ENCODE peak calls at places on chromosomes 11 and 22, in nine cellular contexts. O, R, T, W, D, K, F, J and L are unnamed samples. For H3K9me3 and H3K4me1, the result is how much of the 10 kb centered on the place peaks cover.

GRCh38 chr11:22392561-22392960 is 54.4 kb downstream of the SLC17A6 start:
- DNase-seq in T (no peak), W (no peak), R (no peak), D (no peak), K (no peak), O (no peak), J (no peak), F (no peak), L (no peak)

GRCh38 chr11:119423459-119424254 is 685 bp upstream of the THY1 start:
- DNase-seq in F (no peak), D (peak), J (no peak), O (no peak), T (no peak), R (no peak), W (no peak), K (no peak), L (no peak)

GRCh38 chr11:55054723-55055122 is 207.2 kb upstream of the TRIM48 start:
- DNase-seq in K (no peak), T (no peak), J (no peak), F (no peak), D (no peak), W (no peak), O (no peak), R (no peak), L (no peak)

GRCh38 chr11:121067453-121067852 is 33.6 kb upstream of the TECTA start:
- DNase-seq in R (no peak), J (peak), D (peak), F (no peak), O (no peak), W (no peak), T (peak), K (no peak), L (no peak)

GRCh38 chr11:122230387-122230760 is 114.4 kb upstream of the BLID start:
- DNase-seq in D (peak), F (no peak), O (no peak), K (no peak), J (no peak), R (no peak), T (no peak), W (no peak), L (no peak)

GRCh38 chr11:304915-305833 is 2.4 kb upstream of the IFITM2 start:
- DNase-seq in K (no peak), J (peak), D (peak), R (peak), T (peak), W (peak), O (peak), F (peak), L (peak)

GRCh38 chr22:18984564-18984963 is 48.5 kb upstream of the PRODH start:
- DNase-seq in J (no peak), W (no peak), K (no peak), D (no peak), R (no peak), O (no peak), T (no peak), F (no peak), L (no peak)

GRCh38 chr22:40401981-40402406 is 31.6 kb downstream of the SGSM3 start:
- DNase-seq in J (no peak), D (no peak), R (peak), W (no peak), O (no peak), K (no peak), T (no peak), F (no peak), L (no peak)

GRCh38 chr22:32080904-32081303 is 37.8 kb downstream of the SLC5A1 start:
- DNase-seq in K (peak), F (no peak), R (peak), T (peak), D (peak), J (peak), W (peak), O (peak), L (no peak)

GRCh38 chr11:17873571-17873970 is 139.0 kb downstream of the KCNC1 start:
- DNase-seq in W (no peak), K (no peak), O (no peak), R (no peak), T (no peak), J (no peak), F (no peak), D (no peak), L (no peak)

GRCh38 chr11:114736806-114737205 is 58.5 kb downstream of the NXPE2 start:
- DNase-seq in D (no peak), O (no peak), T (no peak), K (no peak), R (no peak), F (no peak), W (no peak), J (no peak), L (no peak)
- H3K9me3 ChIP-seq in D (under half), O (under half), T (under half), K (under half), R (under half), F (under half), W (under half), J (under half), L (under half)

GRCh38 chr11:106076923-106077608 is at the start of gene KBTBD3:
- DNase-seq in J (peak), T (peak), K (peak), R (peak), W (peak), F (peak), D (peak), O (peak), L (peak)
- TF ChIP-seq CTCF in J (peak), T (peak), K (peak), R (peak), W (peak), F (peak), D (no peak), O (peak), L (peak)

GRCh38 chr22:49951001-49951677 is 9.4 kb upstream of the PIM3 start:
- DNase-seq in T (peak), J (peak), O (peak), D (peak), R (no peak), W (no peak), K (no peak), F (no peak), L (no peak)
- H3K4me1 ChIP-seq in T (under half), J (half or more), O (under half), D (under half), R (under half), W (half or more), K (under half), F (under half), L (under half)

GRCh38 chr22:46677323-46678002 is 57.3 kb downstream of the GRAMD4 start:
- DNase-seq in W (no peak), D (no peak), O (no peak), F (no peak), T (no peak), R (no peak), K (no peak), J (no peak), L (no peak)
- H3K9me3 ChIP-seq in W (under half), D (under half), O (under half), F (under half), T (under half), R (under half), K (under half), J (under half), L (under half)

GRCh38 chr11:45109400-45109799 is 37.0 kb upstream of the PRDM11 start:
- DNase-seq in R (no peak), F (no peak), O (no peak), J (no peak), W (no peak), T (no peak), K (no peak), D (no peak), L (no peak)

GRCh38 chr11:45113807-45114206 is 32.6 kb upstream of the PRDM11 start:
- DNase-seq in J (no peak), D (no peak), R (no peak), K (no peak), T (no peak), O (no peak), W (no peak), F (no peak), L (no peak)

GRCh38 chr11:45108070-45109064 is 38.1 kb upstream of the PRDM11 start:
- DNase-seq in K (no peak), R (no peak), F (no peak), T (no peak), O (peak), W (no peak), D (no peak), J (no peak), L (no peak)

GRCh38 chr11:45107051-45107450 is 39.4 kb upstream of the PRDM11 start:
- DNase-seq in W (no peak), T (no peak), R (no peak), D (no peak), J (no peak), O (no peak), F (no peak), K (no peak), L (no peak)

GRCh38 chr11:45110562-45110961 is 35.9 kb upstream of the PRDM11 start:
- DNase-seq in J (peak), O (peak), R (peak), W (peak), T (peak), D (peak), K (peak), F (no peak), L (no peak)
- TF ChIP-seq CTCF in J (peak), O (peak), R (peak), W (peak), T (peak), D (peak), K (peak), F (peak), L (peak)

GRCh38 chr11:126640186-126640585 is 284.7 kb downstream of the ST3GAL4 start:
- DNase-seq in J (no peak), D (no peak), F (no peak), K (no peak), T (no peak), W (no peak), O (no peak), R (no peak), L (no peak)
- H3K4me1 ChIP-seq in J (under half), D (under half), F (under half), K (under half), T (under half), W (under half), O (under half), R (under half), L (under half)

DNA sequence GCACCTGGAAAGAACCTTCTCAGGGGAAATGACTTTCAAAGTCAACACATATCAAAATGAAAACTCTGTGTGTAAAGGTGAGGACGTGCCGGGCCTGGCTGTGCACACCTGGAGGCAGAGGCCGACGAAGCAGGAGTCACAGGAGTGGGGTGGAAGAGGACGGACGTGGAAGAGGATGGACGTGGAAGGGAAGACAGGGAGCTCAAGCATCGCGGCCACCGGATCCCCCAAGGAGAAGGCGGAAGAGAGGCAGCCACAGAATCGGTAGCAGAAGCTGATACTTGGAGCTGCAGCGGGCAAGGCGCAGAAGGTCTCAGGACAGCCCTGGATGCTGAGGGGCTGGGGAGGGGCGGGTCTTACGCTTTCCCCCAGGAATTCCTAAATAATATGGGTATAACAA is 519.8 kb downstream of the BRD1 start:
- DNase-seq in J (no peak), D (no peak), K (no peak), W (no peak), T (no peak), R (no peak), F (peak), O (no peak), L (no peak)
- H3K9me3 ChIP-seq in J (under half), D (under half), K (under half), W (under half), T (under half), R (under half), F (under half), O (under half), L (under half)

GRCh38 chr11:101974255-101974654 is 57.9 kb upstream of the ANGPTL5 start:
- DNase-seq in F (no peak), J (no peak), O (no peak), T (peak), W (no peak), R (no peak), D (peak), K (no peak), L (no peak)
- TF ChIP-seq CTCF in F (peak), J (no peak), O (no peak), T (peak), W (peak), R (no peak), D (peak), K (peak), L (no peak)

GRCh38 chr11:114173836-114174235 is 114.3 kb downstream of the ZBTB16 start:
- DNase-seq in W (no peak), K (no peak), T (no peak), D (no peak), R (no peak), F (no peak), J (no peak), O (no peak), L (no peak)

GRCh38 chr11:114172871-114173444 is 113.4 kb downstream of the ZBTB16 start:
- DNase-seq in T (no peak), W (no peak), D (no peak), R (no peak), J (no peak), K (no peak), F (no peak), O (no peak), L (no peak)

GRCh38 chr11:114174712-114175495 is 115.4 kb downstream of the ZBTB16 start:
- DNase-seq in D (no peak), F (no peak), K (no peak), J (no peak), O (no peak), W (no peak), T (no peak), R (no peak), L (no peak)

GRCh38 chr11:114176321-114176720 is 116.8 kb downstream of the ZBTB16 start:
- DNase-seq in R (no peak), W (no peak), K (no peak), F (peak), D (no peak), O (no peak), J (peak), T (no peak), L (no peak)

GRCh38 chr11:114175706-114176105 is 116.2 kb downstream of the ZBTB16 start:
- DNase-seq in O (no peak), F (no peak), W (no peak), R (no peak), D (no peak), T (no peak), J (no peak), K (no peak), L (no peak)
- H3K4me1 ChIP-seq in O (under half), F (under half), W (under half), R (under half), D (under half), T (under half), J (half or more), K (under half), L (half or more)